ENCODE peak calls at places on chromosomes 13 and 19, in nine cellular contexts. One of them, this sample, is unnamed.

GRCh38 chr19:2750739-2751437 is 11.1 kb upstream of the SLC39A3 start:
- DNase-seq in AG04449: no peak
- DNase-seq in brain microvascular endothelial cell: no peak
- DNase-seq in epithelial cell of esophagus: no peak
- DNase-seq in thoracic aorta: no peak
- DNase-seq in sigmoid colon: no peak
- DNase-seq in activated B cell treated with CpG ODN at 0.5 μM for 24 hours: no peak
- DNase-seq in A549: no peak
- DNase-seq in CD8-positive, alpha-beta T cell: no peak
- DNase-seq in this sample: no peak

GRCh38 chr19:13212759-13213330 is 62.6 kb downstream of the IER2 start:
- DNase-seq in A549: peak; percentile 51
- DNase-seq in activated B cell treated with CpG ODN at 0.5 μM for 24 hours: peak; percentile 60
- DNase-seq in AG04449: no peak
- DNase-seq in thoracic aorta: no peak
- DNase-seq in sigmoid colon: peak; percentile 72
- DNase-seq in epithelial cell of esophagus: peak; percentile 66
- DNase-seq in CD8-positive, alpha-beta T cell: peak; percentile 80
- DNase-seq in brain microvascular endothelial cell: peak; percentile 38
- DNase-seq in this sample: no peak

GRCh38 chr13:40158218-40158617 is 502.8 kb downstream of the COG6 start:
- DNase-seq in epithelial cell of esophagus: peak; percentile 81
- DNase-seq in A549: no peak
- DNase-seq in CD8-positive, alpha-beta T cell: no peak
- DNase-seq in thoracic aorta: no peak
- DNase-seq in brain microvascular endothelial cell: peak; percentile 45
- DNase-seq in AG04449: no peak
- DNase-seq in activated B cell treated with CpG ODN at 0.5 μM for 24 hours: no peak
- DNase-seq in sigmoid colon: no peak
- DNase-seq in this sample: no peak

GRCh38 chr13:72953391-72953960 is 105.3 kb upstream of the KLF5 start:
- DNase-seq in epithelial cell of esophagus: peak; percentile 54
- DNase-seq in A549: no peak
- DNase-seq in thoracic aorta: no peak
- DNase-seq in AG04449: no peak
- DNase-seq in brain microvascular endothelial cell: no peak
- DNase-seq in activated B cell treated with CpG ODN at 0.5 μM for 24 hours: no peak
- DNase-seq in CD8-positive, alpha-beta T cell: no peak
- DNase-seq in sigmoid colon: no peak
- DNase-seq in this sample: no peak

GRCh38 chr19:33093420-33094210 is 12.6 kb downstream of the GPATCH1 start:
- DNase-seq in thoracic aorta: no peak
- DNase-seq in A549: no peak
- DNase-seq in activated B cell treated with CpG ODN at 0.5 μM for 24 hours: no peak
- DNase-seq in AG04449: no peak
- DNase-seq in CD8-positive, alpha-beta T cell: no peak
- DNase-seq in sigmoid colon: no peak
- DNase-seq in epithelial cell of esophagus: no peak
- DNase-seq in brain microvascular endothelial cell: no peak
- DNase-seq in this sample: no peak

GRCh38 chr19:14408641-14409120 is 10.5 kb downstream of the DDX39A start:
- DNase-seq in activated B cell treated with CpG ODN at 0.5 μM for 24 hours: no peak
- DNase-seq in epithelial cell of esophagus: no peak
- DNase-seq in A549: no peak
- DNase-seq in AG04449: no peak
- DNase-seq in thoracic aorta: no peak
- DNase-seq in sigmoid colon: no peak
- DNase-seq in CD8-positive, alpha-beta T cell: no peak
- DNase-seq in brain microvascular endothelial cell: no peak
- DNase-seq in this sample: no peak

GRCh38 chr19:8571006-8571411 is 6.2 kb downstream of the MYO1F start:
- DNase-seq in thoracic aorta: no peak
- DNase-seq in epithelial cell of esophagus: no peak
- DNase-seq in brain microvascular endothelial cell: peak; percentile 56
- DNase-seq in sigmoid colon: no peak
- DNase-seq in A549: peak; percentile 59
- DNase-seq in CD8-positive, alpha-beta T cell: peak; percentile 65
- DNase-seq in AG04449: no peak
- DNase-seq in activated B cell treated with CpG ODN at 0.5 μM for 24 hours: no peak
- DNase-seq in this sample: no peak

GRCh38 chr19:16259385-16260159 is 61.9 kb downstream of the AP1M1 start:
- DNase-seq in AG04449: no peak
- DNase-seq in thoracic aorta: no peak
- DNase-seq in activated B cell treated with CpG ODN at 0.5 μM for 24 hours: peak; percentile 78
- DNase-seq in sigmoid colon: no peak
- DNase-seq in A549: no peak
- DNase-seq in CD8-positive, alpha-beta T cell: no peak
- DNase-seq in epithelial cell of esophagus: no peak
- DNase-seq in brain microvascular endothelial cell: no peak
- DNase-seq in this sample: no peak

DNA sequence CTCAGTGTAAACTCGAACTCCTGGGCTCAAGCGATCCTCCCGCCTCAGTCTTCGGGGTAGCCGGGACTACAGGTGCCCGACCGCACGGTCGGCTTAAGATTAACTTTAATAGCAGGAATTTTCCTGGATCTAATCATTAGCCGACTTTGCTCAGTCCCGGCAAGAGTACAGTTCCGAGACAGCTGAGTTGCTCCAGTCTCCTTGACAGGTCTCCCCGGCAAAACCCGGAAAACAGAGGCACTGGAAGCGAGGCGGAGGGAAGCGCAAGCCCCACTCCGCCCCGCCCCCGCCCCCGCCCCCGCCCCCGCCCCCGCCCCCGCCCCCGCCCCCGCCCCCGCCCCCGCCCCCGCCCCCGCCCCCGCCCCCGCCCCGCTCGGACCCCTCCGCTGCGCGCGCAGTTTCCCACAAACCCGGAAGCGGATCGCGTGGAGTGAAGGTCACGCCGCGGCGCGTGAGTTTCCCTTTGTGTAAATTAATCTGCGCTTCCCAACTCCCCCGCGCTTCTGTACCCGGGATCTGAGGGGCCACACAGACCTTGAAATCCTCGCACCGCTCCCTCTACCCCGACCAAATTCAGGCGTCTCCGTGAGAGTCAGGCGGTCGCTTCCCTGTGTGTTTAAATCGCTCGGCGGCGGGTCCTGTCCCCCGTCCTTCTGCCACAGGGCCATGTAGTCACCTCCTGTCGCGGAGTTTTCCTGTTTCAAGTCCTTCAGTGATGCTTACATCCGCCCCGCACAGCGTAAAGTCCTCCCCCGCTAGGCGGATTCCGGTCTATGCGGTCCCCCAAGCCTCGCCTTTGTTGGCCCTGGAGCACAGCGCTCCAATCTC is at the start of gene ZNF480:
- DNase-seq in activated B cell treated with CpG ODN at 0.5 μM for 24 hours: peak; percentile 78
- DNase-seq in thoracic aorta: peak; percentile 42
- DNase-seq in epithelial cell of esophagus: peak; percentile 76
- DNase-seq in brain microvascular endothelial cell: peak; percentile 60
- DNase-seq in AG04449: peak; percentile 14
- DNase-seq in sigmoid colon: peak; percentile 92
- DNase-seq in CD8-positive, alpha-beta T cell: peak; percentile 90
- DNase-seq in A549: peak; percentile 63
- DNase-seq in this sample: peak; percentile 46
- TF ChIP-seq CTCF in activated B cell treated with CpG ODN at 0.5 μM for 24 hours: no peak
- TF ChIP-seq CTCF in thoracic aorta: no peak
- TF ChIP-seq CTCF in epithelial cell of esophagus: no peak
- TF ChIP-seq CTCF in brain microvascular endothelial cell: peak; percentile 41
- TF ChIP-seq CTCF in AG04449: peak; percentile 19
- TF ChIP-seq CTCF in sigmoid colon: no peak
- TF ChIP-seq CTCF in CD8-positive, alpha-beta T cell: no peak
- TF ChIP-seq CTCF in A549: no peak
- TF ChIP-seq CTCF in this sample: peak; percentile 12

DNA sequence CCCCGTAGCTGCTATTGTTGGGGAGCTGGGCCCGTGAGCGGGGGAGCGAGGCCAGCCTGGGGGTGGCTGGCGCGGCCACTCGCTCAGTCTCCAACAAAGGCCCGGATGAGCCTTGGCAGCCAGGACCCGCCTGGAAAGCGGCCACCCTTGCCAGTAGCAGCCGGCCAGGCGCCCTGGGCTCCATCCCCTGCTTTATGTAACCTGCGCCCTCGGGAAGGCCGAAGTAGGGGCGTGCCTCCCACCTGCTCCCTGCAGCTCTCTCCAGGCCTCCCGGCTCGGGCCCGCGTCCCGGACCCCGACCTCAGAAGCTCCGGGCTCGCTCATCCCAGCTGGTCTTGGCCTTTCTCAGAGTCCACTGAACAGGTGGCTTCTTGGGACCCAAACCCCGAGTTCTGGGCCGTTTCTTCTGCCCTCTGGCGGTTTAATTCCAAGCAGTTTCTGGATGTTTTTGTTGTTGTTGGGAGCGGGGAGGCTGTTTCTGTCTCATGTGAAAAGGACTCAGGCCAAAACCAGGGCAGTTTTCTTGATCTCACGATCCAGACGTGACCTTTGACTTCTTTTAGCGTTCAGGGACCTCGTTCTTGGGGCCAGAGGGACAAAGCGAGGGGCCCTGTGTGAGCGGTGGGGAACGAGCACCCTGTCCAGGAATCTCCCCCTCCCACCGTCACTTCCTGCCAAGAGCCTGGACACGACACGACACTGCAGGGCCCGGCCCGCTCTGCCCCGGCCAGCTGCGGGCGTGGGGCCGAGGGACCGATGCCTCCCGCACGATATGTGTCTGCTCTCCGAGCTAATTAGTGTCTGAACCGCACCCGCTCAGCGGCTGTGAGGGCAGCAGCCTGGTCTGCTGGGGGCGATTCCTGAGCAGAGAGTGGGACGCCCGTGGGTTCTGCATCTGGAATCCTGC is 1.3 kb downstream of the CDC34 start:
- DNase-seq in CD8-positive, alpha-beta T cell: peak; percentile 47
- DNase-seq in AG04449: no peak
- DNase-seq in A549: peak; percentile 38
- DNase-seq in brain microvascular endothelial cell: peak; percentile 54
- DNase-seq in activated B cell treated with CpG ODN at 0.5 μM for 24 hours: no peak
- DNase-seq in epithelial cell of esophagus: peak; percentile 55
- DNase-seq in thoracic aorta: no peak
- DNase-seq in sigmoid colon: peak; percentile 94
- DNase-seq in this sample: no peak
- TF ChIP-seq CTCF in CD8-positive, alpha-beta T cell: peak; percentile 52
- TF ChIP-seq CTCF in AG04449: peak; percentile 57
- TF ChIP-seq CTCF in A549: peak; percentile 35
- TF ChIP-seq CTCF in brain microvascular endothelial cell: peak; percentile 76
- TF ChIP-seq CTCF in activated B cell treated with CpG ODN at 0.5 μM for 24 hours: no peak
- TF ChIP-seq CTCF in epithelial cell of esophagus: peak; percentile 50
- TF ChIP-seq CTCF in thoracic aorta: peak; percentile 51
- TF ChIP-seq CTCF in sigmoid colon: peak; percentile 49
- TF ChIP-seq CTCF in this sample: peak; percentile 55

GRCh38 chr13:54187461-54187860 is 1158.8 kb downstream of the OLFM4 start:
- DNase-seq in thoracic aorta: no peak
- DNase-seq in activated B cell treated with CpG ODN at 0.5 μM for 24 hours: no peak
- DNase-seq in epithelial cell of esophagus: no peak
- DNase-seq in A549: no peak
- DNase-seq in sigmoid colon: no peak
- DNase-seq in AG04449: no peak
- DNase-seq in CD8-positive, alpha-beta T cell: no peak
- DNase-seq in brain microvascular endothelial cell: no peak
- DNase-seq in this sample: no peak

GRCh38 chr13:54184576-54184975 is 1156.0 kb downstream of the OLFM4 start:
- DNase-seq in AG04449: no peak
- DNase-seq in CD8-positive, alpha-beta T cell: no peak
- DNase-seq in activated B cell treated with CpG ODN at 0.5 μM for 24 hours: no peak
- DNase-seq in brain microvascular endothelial cell: no peak
- DNase-seq in A549: no peak
- DNase-seq in epithelial cell of esophagus: no peak
- DNase-seq in sigmoid colon: no peak
- DNase-seq in thoracic aorta: no peak
- DNase-seq in this sample: no peak

GRCh38 chr13:54183728-54184127 is 1155.1 kb downstream of the OLFM4 start:
- DNase-seq in brain microvascular endothelial cell: no peak
- DNase-seq in AG04449: no peak
- DNase-seq in CD8-positive, alpha-beta T cell: no peak
- DNase-seq in A549: no peak
- DNase-seq in activated B cell treated with CpG ODN at 0.5 μM for 24 hours: no peak
- DNase-seq in thoracic aorta: no peak
- DNase-seq in sigmoid colon: no peak
- DNase-seq in epithelial cell of esophagus: no peak
- DNase-seq in this sample: no peak

GRCh38 chr13:54185101-54185500 is 1156.5 kb downstream of the OLFM4 start:
- DNase-seq in AG04449: no peak
- DNase-seq in epithelial cell of esophagus: no peak
- DNase-seq in activated B cell treated with CpG ODN at 0.5 μM for 24 hours: no peak
- DNase-seq in brain microvascular endothelial cell: no peak
- DNase-seq in thoracic aorta: no peak
- DNase-seq in A549: no peak
- DNase-seq in sigmoid colon: no peak
- DNase-seq in CD8-positive, alpha-beta T cell: no peak
- DNase-seq in this sample: no peak

GRCh38 chr13:54185785-54186184 is 1157.2 kb downstream of the OLFM4 start:
- DNase-seq in AG04449: no peak
- DNase-seq in sigmoid colon: no peak
- DNase-seq in activated B cell treated with CpG ODN at 0.5 μM for 24 hours: no peak
- DNase-seq in epithelial cell of esophagus: peak; percentile 9
- DNase-seq in CD8-positive, alpha-beta T cell: no peak
- DNase-seq in A549: no peak
- DNase-seq in brain microvascular endothelial cell: no peak
- DNase-seq in thoracic aorta: no peak
- DNase-seq in this sample: no peak
- TF ChIP-seq CTCF in AG04449: no peak
- TF ChIP-seq CTCF in sigmoid colon: no peak
- TF ChIP-seq CTCF in activated B cell treated with CpG ODN at 0.5 μM for 24 hours: no peak
- TF ChIP-seq CTCF in epithelial cell of esophagus: peak; percentile 21
- TF ChIP-seq CTCF in CD8-positive, alpha-beta T cell: no peak
- TF ChIP-seq CTCF in A549: no peak
- TF ChIP-seq CTCF in brain microvascular endothelial cell: no peak
- TF ChIP-seq CTCF in thoracic aorta: no peak
- TF ChIP-seq CTCF in this sample: no peak

GRCh38 chr13:24662195-24663088 is 17.8 kb upstream of the ATP12A start:
- DNase-seq in sigmoid colon: no peak
- DNase-seq in brain microvascular endothelial cell: no peak
- DNase-seq in activated B cell treated with CpG ODN at 0.5 μM for 24 hours: no peak
- DNase-seq in CD8-positive, alpha-beta T cell: no peak
- DNase-seq in AG04449: no peak
- DNase-seq in epithelial cell of esophagus: no peak
- DNase-seq in A549: no peak
- DNase-seq in thoracic aorta: no peak
- DNase-seq in this sample: no peak

GRCh38 chr13:24660023-24660806 is 20.0 kb upstream of the ATP12A start:
- DNase-seq in activated B cell treated with CpG ODN at 0.5 μM for 24 hours: no peak
- DNase-seq in sigmoid colon: no peak
- DNase-seq in thoracic aorta: no peak
- DNase-seq in epithelial cell of esophagus: no peak
- DNase-seq in A549: no peak
- DNase-seq in CD8-positive, alpha-beta T cell: no peak
- DNase-seq in AG04449: no peak
- DNase-seq in brain microvascular endothelial cell: no peak
- DNase-seq in this sample: no peak

GRCh38 chr13:24659239-24659638 is 21.0 kb upstream of the ATP12A start:
- DNase-seq in brain microvascular endothelial cell: no peak
- DNase-seq in A549: no peak
- DNase-seq in thoracic aorta: no peak
- DNase-seq in epithelial cell of esophagus: no peak
- DNase-seq in AG04449: no peak
- DNase-seq in sigmoid colon: no peak
- DNase-seq in CD8-positive, alpha-beta T cell: no peak
- DNase-seq in activated B cell treated with CpG ODN at 0.5 μM for 24 hours: no peak
- DNase-seq in this sample: no peak

GRCh38 chr13:24663089-24663395 is 17.2 kb upstream of the ATP12A start:
- DNase-seq in epithelial cell of esophagus: no peak
- DNase-seq in A549: no peak
- DNase-seq in CD8-positive, alpha-beta T cell: no peak
- DNase-seq in AG04449: no peak
- DNase-seq in thoracic aorta: no peak
- DNase-seq in brain microvascular endothelial cell: no peak
- DNase-seq in sigmoid colon: no peak
- DNase-seq in activated B cell treated with CpG ODN at 0.5 μM for 24 hours: no peak
- DNase-seq in this sample: no peak

GRCh38 chr13:24661713-24662112 is 18.5 kb upstream of the ATP12A start:
- DNase-seq in activated B cell treated with CpG ODN at 0.5 μM for 24 hours: no peak
- DNase-seq in CD8-positive, alpha-beta T cell: no peak
- DNase-seq in brain microvascular endothelial cell: no peak
- DNase-seq in epithelial cell of esophagus: no peak
- DNase-seq in AG04449: no peak
- DNase-seq in thoracic aorta: no peak
- DNase-seq in sigmoid colon: no peak
- DNase-seq in A549: no peak
- DNase-seq in this sample: no peak
- TF ChIP-seq CTCF in activated B cell treated with CpG ODN at 0.5 μM for 24 hours: no peak
- TF ChIP-seq CTCF in CD8-positive, alpha-beta T cell: no peak
- TF ChIP-seq CTCF in brain microvascular endothelial cell: no peak
- TF ChIP-seq CTCF in epithelial cell of esophagus: no peak
- TF ChIP-seq CTCF in AG04449: no peak
- TF ChIP-seq CTCF in thoracic aorta: no peak
- TF ChIP-seq CTCF in sigmoid colon: no peak
- TF ChIP-seq CTCF in A549: no peak
- TF ChIP-seq CTCF in this sample: no peak